ENCODE peak calls at places on chromosomes 12 and 14, in six cellular contexts. I is GM04503, X is activated gamma-delta T cell treated with Interleukin-2 at 50 U/mL for 16 hours, O is fibroblast of the conjunctiva, A is T-helper 1 cell, C is head of caudate nucleus. Q is an unnamed sample.

GRCh38 chr12:58099476-58099875 is 158.1 kb downstream of the ATP23 start:
- DNase-seq in I (no peak), X (no peak), O (no peak), A (no peak), C (no peak), Q (no peak)

GRCh38 chr14:95045255-95045701 is 112.1 kb downstream of the DICER1 start:
- DNase-seq in I (no peak), X (no peak), O (no peak), A (no peak), C (no peak), Q (no peak)

GRCh38 chr14:104263671-104264358 is 125.4 kb downstream of the KIF26A start:
- DNase-seq in I (no peak), X (no peak), O (no peak), A (no peak), C (no peak), Q (no peak)

GRCh38 chr12:93847517-93848452 is 170.6 kb downstream of the CRADD start:
- DNase-seq in I (no peak), X (no peak), O (no peak), A (no peak), C (no peak), Q (no peak)

GRCh38 chr12:77996670-77997069 is 166.0 kb downstream of the NAV3 start:
- DNase-seq in I (no peak), X (no peak), O (no peak), A (no peak), C (no peak), Q (no peak)

GRCh38 chr14:32136027-32136825 is 59.1 kb downstream of the ARHGAP5 start:
- DNase-seq in I (no peak), X (no peak), O (no peak), A (no peak), C (no peak), Q (no peak)

GRCh38 chr12:79439179-79439825 is 251.5 kb downstream of the PAWR start:
- DNase-seq in I (no peak), X (no peak), O (no peak), A (no peak), C (no peak), Q (no peak)

GRCh38 chr12:101924647-101925046 is 47.3 kb downstream of the DRAM1 start:
- DNase-seq in I (no peak), X (no peak), O (no peak), A (no peak), C (no peak), Q (no peak)

GRCh38 chr14:86897704-86898513 is 1095.1 kb downstream of the GALC start:
- DNase-seq in I (no peak), X (no peak), O (no peak), A (no peak), C (no peak), Q (no peak)

GRCh38 chr14:99245541-99246511 is 26.2 kb downstream of the BCL11B start:
- DNase-seq in I (no peak), X (no peak), O (no peak), A (no peak), C (no peak), Q (no peak)

GRCh38 chr12:107027304-107028053 is 40.5 kb upstream of the MTERF2 start:
- DNase-seq in I (peak; percentile 90), X (no peak), O (peak; percentile 95), A (no peak), C (no peak), Q (no peak)

GRCh38 chr12:11657511-11657910 is 8.0 kb downstream of the ETV6 start:
- DNase-seq in I (no peak), X (no peak), O (no peak), A (no peak), C (no peak), Q (no peak)

GRCh38 chr12:104006929-104007328 is 41.3 kb downstream of the TDG start:
- DNase-seq in I (no peak), X (no peak), O (peak; percentile 18), A (no peak), C (no peak), Q (no peak)

GRCh38 chr14:67620217-67620789 is 583 bp downstream of the ARG2 start:
- DNase-seq in I (no peak), X (no peak), O (no peak), A (no peak), C (peak; percentile 23), Q (no peak)

Q was measured in CD8-positive, alpha-beta memory T cell.